ENCODE peak calls at places on chromosomes 2 and 18, in nine cellular contexts. D, L, R, I, N, X, V, Z and W are unnamed samples.

GRCh38 chr2:26970928-26971627 is 641 bp downstream of the MAPRE3 start:
- DNase-seq in D (peak), X (peak), N (no peak), R (peak), V (peak), L (peak), Z (no peak), I (peak), W (no peak)

GRCh38 chr2:76330865-76331264 is 620.1 kb upstream of the GCFC2 start:
- DNase-seq in I (no peak), L (no peak), Z (no peak), X (no peak), R (no peak), V (no peak), D (no peak), N (no peak), W (no peak)

GRCh38 chr2:208406474-208407451 is at the start of gene PTH2R:
- DNase-seq in L (peak), I (no peak), Z (no peak), R (peak), X (no peak), D (peak), V (peak), N (peak), W (peak)

GRCh38 chr2:96729748-96730147 is 10.1 kb downstream of the LMAN2L start:
- DNase-seq in V (no peak), R (no peak), N (no peak), Z (no peak), X (no peak), D (no peak), I (no peak), L (no peak), W (no peak)

GRCh38 chr2:237446333-237446654 is 32.3 kb upstream of the COL6A3 start:
- DNase-seq in X (peak), D (no peak), R (no peak), Z (no peak), L (no peak), I (no peak), V (no peak), N (no peak), W (no peak)

GRCh38 chr2:217185265-217185995 is 325.6 kb upstream of the TNP1 start:
- DNase-seq in X (no peak), V (no peak), L (no peak), N (no peak), Z (no peak), I (no peak), R (peak), D (no peak), W (no peak)

GRCh38 chr2:226529556-226529955 is 270.1 kb downstream of the IRS1 start:
- DNase-seq in R (no peak), L (no peak), I (no peak), D (no peak), Z (no peak), N (no peak), X (no peak), V (no peak), W (no peak)

GRCh38 chr2:195536863-195537262 is 120.2 kb upstream of the SLC39A10 start:
- DNase-seq in L (no peak), D (no peak), X (no peak), R (no peak), Z (no peak), I (no peak), N (no peak), V (no peak), W (no peak)

GRCh38 chr18:46706968-46707367 is 49.9 kb downstream of the ST8SIA5 start:
- DNase-seq in Z (no peak), I (no peak), N (no peak), R (peak), L (no peak), D (peak), V (no peak), X (no peak), W (no peak)

GRCh38 chr18:63320690-63321265 is 1.2 kb upstream of the BCL2 start:
- DNase-seq in L (peak), I (peak), V (no peak), Z (no peak), N (peak), D (peak), R (peak), X (no peak), W (no peak)

GRCh38 chr2:85770786-85771409 is 17.1 kb downstream of the ATOH8 start:
- DNase-seq in N (no peak), D (no peak), V (no peak), Z (no peak), I (no peak), L (no peak), X (no peak), R (no peak), W (no peak)

GRCh38 chr18:23189768-23190661 is 54.7 kb downstream of the CABLES1 start:
- DNase-seq in X (no peak), D (no peak), N (no peak), V (no peak), Z (no peak), I (no peak), L (no peak), R (no peak), W (no peak)

GRCh38 chr2:218332288-218332687 is 24.4 kb upstream of the CATIP start:
- DNase-seq in I (no peak), L (no peak), X (no peak), N (no peak), V (no peak), Z (no peak), R (no peak), D (no peak), W (no peak)

GRCh38 chr2:105573910-105574655 is 170.6 kb upstream of the NCK2 start:
- DNase-seq in I (no peak), R (no peak), X (no peak), D (no peak), L (no peak), Z (no peak), N (no peak), V (no peak), W (no peak)

GRCh38 chr2:241273552-241273988 is 41.9 kb downstream of the HDLBP start:
- DNase-seq in X (no peak), Z (no peak), R (no peak), L (no peak), V (peak), D (peak), N (no peak), I (no peak), W (no peak)

GRCh38 chr2:239002591-239002959 is 154.7 kb downstream of the TWIST2 start:
- DNase-seq in I (no peak), L (no peak), X (no peak), V (no peak), Z (no peak), N (no peak), D (no peak), R (no peak), W (no peak)

GRCh38 chr2:239001794-239002193 is 153.9 kb downstream of the TWIST2 start:
- DNase-seq in D (no peak), V (no peak), X (no peak), L (no peak), I (no peak), R (no peak), Z (no peak), N (no peak), W (no peak)

GRCh38 chr2:239003933-239004636 is 156.2 kb downstream of the TWIST2 start:
- DNase-seq in L (no peak), N (no peak), V (no peak), X (no peak), Z (no peak), R (no peak), I (no peak), D (no peak), W (no peak)

GRCh38 chr2:239005586-239005985 is 157.7 kb downstream of the TWIST2 start:
- DNase-seq in N (no peak), R (no peak), D (no peak), L (no peak), V (no peak), I (no peak), Z (no peak), X (no peak), W (no peak)

GRCh38 chr2:239002960-239003932 is 155.4 kb downstream of the TWIST2 start:
- DNase-seq in R (no peak), I (no peak), D (no peak), N (no peak), X (peak), Z (no peak), L (no peak), V (no peak), W (no peak)
- TF ChIP-seq CTCF in R (peak), I (no peak), D (no peak), N (no peak), X (peak), Z (no peak), L (no peak), V (no peak), W (peak)

GRCh38 chr2:175965773-175966172 is 36.3 kb downstream of the LNPK start:
- DNase-seq in X (no peak), I (no peak), Z (no peak), D (no peak), L (no peak), R (no peak), V (no peak), N (no peak), W (no peak)

GRCh38 chr2:175966839-175967238 is 35.2 kb downstream of the LNPK start:
- DNase-seq in I (no peak), V (no peak), N (no peak), Z (no peak), D (no peak), L (no peak), X (no peak), R (no peak), W (no peak)

GRCh38 chr2:175964195-175964594 is 37.9 kb downstream of the LNPK start:
- DNase-seq in V (no peak), N (no peak), R (no peak), Z (no peak), I (no peak), D (no peak), X (no peak), L (no peak), W (no peak)
- TF ChIP-seq CTCF in V (no peak), N (no peak), R (no peak), Z (no peak), I (no peak), D (peak), X (peak), L (no peak), W (peak)

GRCh38 chr2:51789908-51790307 is 758.0 kb upstream of the NRXN1 start:
- DNase-seq in I (no peak), L (no peak), X (no peak), D (no peak), Z (no peak), R (no peak), N (no peak), V (no peak), W (no peak)

GRCh38 chr2:51790854-51791253 is 758.9 kb upstream of the NRXN1 start:
- DNase-seq in D (no peak), N (no peak), X (no peak), L (no peak), I (no peak), Z (no peak), V (no peak), R (no peak), W (no peak)

GRCh38 chr2:51795248-51795888 is 763.4 kb upstream of the NRXN1 start:
- DNase-seq in L (no peak), X (no peak), V (no peak), I (no peak), Z (no peak), R (no peak), N (peak), D (peak), W (no peak)
- TF ChIP-seq CTCF in L (peak), X (peak), V (no peak), I (no peak), Z (peak), R (peak), N (peak), D (peak), W (peak)

GRCh38 chr2:225416616-225417367 is 17.3 kb downstream of the NYAP2 start:
- DNase-seq in L (no peak), N (no peak), D (no peak), I (no peak), V (no peak), X (no peak), Z (no peak), R (no peak), W (no peak)

GRCh38 chr2:225414902-225415301 is 15.4 kb downstream of the NYAP2 start:
- DNase-seq in N (no peak), Z (no peak), X (no peak), D (no peak), I (no peak), R (no peak), V (no peak), L (no peak), W (no peak)

GRCh38 chr2:225415809-225416208 is 16.3 kb downstream of the NYAP2 start:
- DNase-seq in D (no peak), I (no peak), L (no peak), V (no peak), R (no peak), X (no peak), N (no peak), Z (no peak), W (no peak)

DNA sequence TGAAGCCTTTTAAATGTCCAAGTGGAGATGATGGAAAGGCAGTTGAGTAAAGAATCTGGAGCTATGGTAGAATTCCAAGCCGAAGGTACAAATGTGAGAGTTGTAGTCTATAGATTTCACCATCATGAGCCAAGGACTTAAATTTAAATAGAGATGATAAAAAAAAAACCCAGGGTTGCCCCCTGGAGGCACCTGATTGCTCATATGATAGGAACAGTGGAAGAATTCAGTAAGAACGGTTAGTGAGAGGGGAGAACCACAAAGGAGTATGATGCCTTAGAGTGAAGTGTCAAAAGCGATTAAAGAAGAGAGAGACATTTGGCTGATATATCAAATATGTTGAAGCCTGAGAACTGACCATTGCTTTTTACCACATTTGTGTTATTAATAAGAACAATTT is 11.9 kb downstream of the NYAP2 start:
- DNase-seq in D (peak), N (no peak), R (no peak), I (no peak), X (no peak), V (no peak), Z (no peak), L (no peak), W (no peak)
- TF ChIP-seq CTCF in D (peak), N (no peak), R (no peak), I (no peak), X (no peak), V (no peak), Z (no peak), L (no peak), W (peak)

GRCh38 chr2:86807121-86807461 is 16.4 kb upstream of the CD8A start:
- DNase-seq in R (no peak), D (no peak), Z (no peak), N (no peak), L (no peak), X (no peak), I (no peak), V (no peak), W (no peak)
- TF ChIP-seq CTCF in R (no peak), D (no peak), Z (no peak), N (no peak), L (no peak), X (no peak), I (no peak), V (no peak), W (no peak)